ENCODE peak calls at places on chromosome 22, in eight cellular contexts. U, Y, F, D, T, X, J and Q are unnamed samples.

GRCh38 chr22:45502215-45503070 is at the start of gene FBLN1:
- DNase-seq in U (no peak), Y (peak), F (peak), D (peak), T (peak), X (no peak), J (peak), Q (peak)

GRCh38 chr22:16925407-16925966 is 82.5 kb downstream of the GAB4 start:
- DNase-seq in U (no peak), Y (no peak), F (no peak), D (no peak), T (no peak), X (no peak), J (no peak), Q (no peak)

GRCh38 chr22:50525991-50526848 is 822 bp upstream of the SCO2 start:
- DNase-seq in U (peak), Y (peak), F (peak), D (peak), T (peak), X (peak), J (peak), Q (peak)

GRCh38 chr22:38782402-38783094 is 11.4 kb downstream of the DNAL4 start:
- DNase-seq in U (no peak), Y (peak), F (no peak), D (no peak), T (peak), X (no peak), J (peak), Q (no peak)

GRCh38 chr22:39090426-39091064 is 6.5 kb upstream of the APOBEC3H start:
- DNase-seq in U (no peak), Y (no peak), F (no peak), D (no peak), T (peak), X (peak), J (no peak), Q (no peak)

GRCh38 chr22:24962835-24963234 is 10.3 kb downstream of the KIAA1671 start:
- DNase-seq in U (no peak), Y (no peak), F (no peak), D (no peak), T (no peak), X (no peak), J (no peak), Q (no peak)

GRCh38 chr22:35541254-35541748 is 670 bp downstream of the RASD2 start:
- DNase-seq in U (no peak), Y (no peak), F (no peak), D (peak), T (peak), X (no peak), J (no peak), Q (no peak)

GRCh38 chr22:34829485-34829884 is 236.5 kb upstream of the ISX start:
- DNase-seq in U (no peak), Y (no peak), F (no peak), D (no peak), T (no peak), X (no peak), J (no peak), Q (no peak)

GRCh38 chr22:35154937-35155387 is 89.0 kb downstream of the ISX start:
- DNase-seq in U (peak), Y (peak), F (peak), D (peak), T (peak), X (peak), J (peak), Q (peak)

GRCh38 chr22:33796494-33796893 is 123.8 kb downstream of the LARGE1 start:
- DNase-seq in U (no peak), Y (no peak), F (no peak), D (no peak), T (no peak), X (no peak), J (no peak), Q (no peak)

GRCh38 chr22:49997221-49997599 is 15.4 kb downstream of the IL17REL start:
- DNase-seq in U (no peak), Y (no peak), F (no peak), D (peak), T (peak), X (no peak), J (no peak), Q (peak)

GRCh38 chr22:49783036-49783746 is 44.5 kb downstream of the BRD1 start:
- DNase-seq in U (no peak), Y (no peak), F (no peak), D (no peak), T (no peak), X (no peak), J (no peak), Q (peak)

GRCh38 chr22:17872491-17872890 is 98.2 kb upstream of the BID start:
- DNase-seq in U (no peak), Y (no peak), F (no peak), D (no peak), T (no peak), X (no peak), J (peak), Q (no peak)

GRCh38 chr22:24938741-24939341 is 7.7 kb downstream of the LHFPL7 start:
- DNase-seq in U (peak), Y (peak), F (peak), D (peak), T (peak), X (peak), J (peak), Q (no peak)

GRCh38 chr22:28395920-28396447 is 283.7 kb downstream of the TTC28 start:
- DNase-seq in U (peak), Y (peak), F (no peak), D (no peak), T (peak), X (no peak), J (no peak), Q (no peak)

GRCh38 chr22:45064313-45065268 is 54.8 kb upstream of the PHF21B start:
- DNase-seq in U (peak), Y (peak), F (no peak), D (peak), T (peak), X (peak), J (peak), Q (no peak)

GRCh38 chr22:43297246-43298061 is 45.7 kb downstream of the SCUBE1 start:
- DNase-seq in U (no peak), Y (no peak), F (no peak), D (no peak), T (peak), X (no peak), J (no peak), Q (no peak)

GRCh38 chr22:38026130-38027111 is 30.8 kb upstream of the PICK1 start:
- DNase-seq in U (no peak), Y (no peak), F (no peak), D (no peak), T (peak), X (no peak), J (no peak), Q (no peak)

GRCh38 chr22:24501366-24502005 is 6.4 kb downstream of the UPB1 start:
- DNase-seq in U (no peak), Y (no peak), F (no peak), D (no peak), T (no peak), X (no peak), J (no peak), Q (peak)

GRCh38 chr22:28999510-29000224 is 62.0 kb downstream of the C22orf31 start:
- DNase-seq in U (no peak), Y (no peak), F (no peak), D (no peak), T (no peak), X (no peak), J (no peak), Q (no peak)

GRCh38 chr22:39146256-39147101 is 6.0 kb downstream of the CBX7 start:
- DNase-seq in U (no peak), Y (no peak), F (no peak), D (no peak), T (peak), X (no peak), J (no peak), Q (peak)

GRCh38 chr22:49300951-49301397 is 526.7 kb downstream of the BRD1 start:
- DNase-seq in U (no peak), Y (no peak), F (peak), D (no peak), T (no peak), X (no peak), J (no peak), Q (peak)

GRCh38 chr22:37062657-37063381 is 11.3 kb downstream of the KCTD17 start:
- DNase-seq in U (no peak), Y (no peak), F (no peak), D (no peak), T (no peak), X (no peak), J (no peak), Q (no peak)

GRCh38 chr22:43925433-43926348 is 2.1 kb downstream of the PNPLA3 start:
- DNase-seq in U (no peak), Y (peak), F (peak), D (no peak), T (peak), X (no peak), J (no peak), Q (no peak)

GRCh38 chr22:27885977-27886842 is 32.8 kb downstream of the PITPNB start:
- DNase-seq in U (peak), Y (peak), F (no peak), D (peak), T (peak), X (peak), J (peak), Q (no peak)

GRCh38 chr22:24090581-24090980 is 79.5 kb downstream of the CABIN1 start:
- DNase-seq in U (no peak), Y (no peak), F (no peak), D (no peak), T (no peak), X (no peak), J (no peak), Q (peak)

GRCh38 chr22:32804823-32805585 is 3.5 kb downstream of the TIMP3 start:
- DNase-seq in U (no peak), Y (no peak), F (no peak), D (no peak), T (no peak), X (no peak), J (no peak), Q (no peak)

GRCh38 chr22:17921871-17922821 is 102.2 kb downstream of the MICAL3 start:
- DNase-seq in U (no peak), Y (no peak), F (peak), D (no peak), T (peak), X (no peak), J (peak), Q (no peak)

GRCh38 chr22:42841444-42841843 is 15.6 kb downstream of the ARFGAP3 start:
- DNase-seq in U (no peak), Y (no peak), F (no peak), D (no peak), T (peak), X (no peak), J (no peak), Q (no peak)

GRCh38 chr22:44928064-44928463 is 81.7 kb downstream of the PHF21B start:
- DNase-seq in U (no peak), Y (no peak), F (no peak), D (no peak), T (peak), X (no peak), J (no peak), Q (peak)

GRCh38 chr22:49155039-49155808 is 672.4 kb downstream of the BRD1 start:
- DNase-seq in U (no peak), Y (no peak), F (no peak), D (no peak), T (peak), X (no peak), J (no peak), Q (no peak)

GRCh38 chr22:45033136-45033535 is 23.3 kb upstream of the PHF21B start:
- DNase-seq in U (no peak), Y (no peak), F (no peak), D (no peak), T (no peak), X (no peak), J (no peak), Q (no peak)

GRCh38 chr22:39306456-39307361 is 12.7 kb downstream of the RPL3 start:
- DNase-seq in U (no peak), Y (no peak), F (peak), D (peak), T (peak), X (peak), J (peak), Q (no peak)

GRCh38 chr22:44737414-44738346 is 14.7 kb upstream of the ARHGAP8 start:
- DNase-seq in U (no peak), Y (no peak), F (peak), D (no peak), T (peak), X (no peak), J (no peak), Q (no peak)

GRCh38 chr22:31630331-31631329 is 31.4 kb downstream of the PISD start:
- DNase-seq in U (no peak), Y (peak), F (peak), D (peak), T (peak), X (peak), J (peak), Q (no peak)
- TF ChIP-seq CTCF in U (no peak), Y (no peak), F (peak), D (no peak), T (no peak), X (no peak), J (peak), Q (peak)

GRCh38 chr22:30948930-30949342 is 19.6 kb downstream of the MORC2 start:
- DNase-seq in U (no peak), Y (no peak), F (no peak), D (no peak), T (no peak), X (no peak), J (no peak), Q (no peak)

GRCh38 chr22:30947163-30947820 is 21.3 kb downstream of the MORC2 start:
- DNase-seq in U (no peak), Y (no peak), F (no peak), D (no peak), T (no peak), X (no peak), J (no peak), Q (no peak)

GRCh38 chr22:30946354-30946753 is 22.2 kb downstream of the MORC2 start:
- DNase-seq in U (no peak), Y (no peak), F (no peak), D (no peak), T (no peak), X (no peak), J (no peak), Q (no peak)

GRCh38 chr22:30947821-30948454 is 20.6 kb downstream of the MORC2 start:
- DNase-seq in U (peak), Y (peak), F (no peak), D (no peak), T (no peak), X (no peak), J (peak), Q (no peak)

GRCh38 chr22:30949934-30950660 is 18.5 kb downstream of the MORC2 start:
- DNase-seq in U (no peak), Y (no peak), F (no peak), D (no peak), T (no peak), X (no peak), J (no peak), Q (no peak)
- TF ChIP-seq CTCF in U (peak), Y (no peak), F (no peak), D (no peak), T (no peak), X (no peak), J (no peak), Q (peak)

DNA sequence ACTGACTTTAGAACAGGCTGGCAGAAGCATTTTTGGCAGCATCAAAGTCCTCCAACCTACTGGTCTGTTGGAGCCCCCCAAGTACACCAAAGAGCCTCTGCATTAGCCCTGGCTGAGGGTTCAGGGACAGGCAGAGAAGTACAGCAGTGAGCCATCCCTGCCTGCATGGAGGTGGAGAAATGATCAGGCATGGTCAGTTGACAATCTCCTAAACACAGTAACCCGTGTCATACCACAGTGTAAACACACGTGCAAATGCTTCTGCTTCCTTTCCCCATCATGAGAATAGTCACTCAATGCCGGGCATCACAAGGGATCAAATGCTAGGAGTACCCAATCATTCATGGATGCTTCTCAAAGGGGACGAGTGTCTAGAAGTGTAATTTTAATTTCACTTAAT is 8.2 kb downstream of the SERPIND1 start:
- DNase-seq in U (no peak), Y (no peak), F (no peak), D (no peak), T (no peak), X (no peak), J (no peak), Q (no peak)
- TF ChIP-seq CTCF in U (no peak), Y (no peak), F (no peak), D (no peak), T (no peak), X (no peak), J (no peak), Q (no peak)

DNA sequence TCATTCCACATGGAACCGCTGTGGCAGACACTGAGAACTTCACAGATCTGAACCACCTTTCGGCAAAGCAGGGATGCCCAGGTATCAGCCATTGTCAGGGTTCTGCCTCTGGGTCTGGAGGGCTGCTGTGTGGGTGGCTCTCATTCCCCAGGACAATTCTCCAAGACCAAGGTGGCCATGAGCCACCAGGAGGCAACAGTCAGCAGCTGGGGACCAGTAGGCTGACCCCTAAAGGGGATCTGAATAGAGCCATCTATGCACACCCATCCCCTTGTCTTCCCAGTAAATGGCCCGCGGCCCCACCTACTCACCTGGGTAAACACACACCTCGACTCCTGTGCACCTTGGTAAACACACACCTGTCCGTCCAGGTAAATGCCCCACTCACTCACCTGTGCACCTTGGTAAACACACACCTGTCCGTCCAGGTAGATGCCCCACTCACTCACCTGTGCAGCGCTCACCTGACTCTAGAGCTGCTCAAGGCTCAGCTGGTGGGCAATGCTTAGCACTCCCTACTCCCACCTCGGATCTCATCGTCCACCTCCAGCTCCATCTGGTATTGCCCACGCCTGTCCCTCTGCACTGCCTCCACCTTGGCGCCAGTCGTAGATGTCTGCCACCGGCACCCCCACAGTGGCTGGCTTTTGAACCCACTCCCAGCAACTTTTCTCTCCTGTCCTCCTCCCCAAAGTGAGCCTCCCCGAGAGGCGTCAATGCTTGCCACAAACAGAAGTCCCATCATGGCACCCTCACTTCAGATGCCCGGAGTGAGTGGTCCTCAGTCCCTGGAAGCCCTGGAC is 10.2 kb downstream of the SLC25A1 start:
- DNase-seq in U (no peak), Y (no peak), F (peak), D (no peak), T (peak), X (no peak), J (no peak), Q (no peak)
- TF ChIP-seq CTCF in U (peak), Y (no peak), F (peak), D (no peak), T (no peak), X (no peak), J (peak), Q (no peak)

GRCh38 chr22:19105867-19106802 is 16.1 kb downstream of the DGCR2 start:
- DNase-seq in U (no peak), Y (no peak), F (peak), D (no peak), T (no peak), X (peak), J (peak), Q (peak)
- TF ChIP-seq CTCF in U (no peak), Y (no peak), F (peak), D (peak), T (peak), X (peak), J (peak), Q (no peak)

DNA sequence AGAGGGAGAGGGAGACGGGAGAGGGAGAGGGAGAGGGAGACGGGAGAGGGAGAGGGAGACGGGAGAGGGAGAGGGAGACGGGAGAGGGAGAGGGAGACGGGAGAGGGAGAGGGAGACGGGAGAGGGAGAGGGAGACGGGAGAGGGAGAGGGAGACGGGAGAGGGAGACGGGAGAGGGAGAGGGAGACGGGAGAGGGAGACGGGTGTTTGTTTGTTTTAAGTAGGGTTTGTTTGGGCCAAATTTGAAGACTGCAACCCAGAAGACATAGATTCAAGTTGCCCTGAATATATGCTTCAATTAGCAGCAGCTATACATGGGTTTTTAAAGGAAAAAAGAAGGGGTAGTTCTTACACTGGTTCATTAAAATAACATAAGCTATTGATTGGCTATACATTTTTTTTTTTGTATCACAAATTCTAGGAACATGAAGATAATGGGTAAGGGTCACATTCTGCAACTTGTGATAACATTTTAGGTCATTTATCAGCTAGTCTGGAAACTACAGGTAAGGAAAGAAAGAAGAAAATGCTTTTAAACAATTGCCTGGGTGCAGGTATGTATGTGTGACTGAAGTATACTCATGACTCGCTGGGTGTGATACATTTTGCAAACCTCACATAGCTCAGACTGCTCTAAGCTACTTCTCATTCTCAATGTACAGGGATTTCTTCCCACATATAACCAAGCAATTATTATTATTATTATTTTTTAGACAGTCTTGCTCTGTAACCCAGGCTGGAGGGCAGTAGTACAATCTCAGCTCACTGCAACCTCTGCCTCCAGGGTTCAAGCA is 67.3 kb downstream of the MCHR1 start:
- DNase-seq in U (no peak), Y (no peak), F (no peak), D (no peak), T (peak), X (no peak), J (no peak), Q (no peak)
- TF ChIP-seq CTCF in U (no peak), Y (no peak), F (no peak), D (no peak), T (no peak), X (no peak), J (no peak), Q (no peak)

DNA sequence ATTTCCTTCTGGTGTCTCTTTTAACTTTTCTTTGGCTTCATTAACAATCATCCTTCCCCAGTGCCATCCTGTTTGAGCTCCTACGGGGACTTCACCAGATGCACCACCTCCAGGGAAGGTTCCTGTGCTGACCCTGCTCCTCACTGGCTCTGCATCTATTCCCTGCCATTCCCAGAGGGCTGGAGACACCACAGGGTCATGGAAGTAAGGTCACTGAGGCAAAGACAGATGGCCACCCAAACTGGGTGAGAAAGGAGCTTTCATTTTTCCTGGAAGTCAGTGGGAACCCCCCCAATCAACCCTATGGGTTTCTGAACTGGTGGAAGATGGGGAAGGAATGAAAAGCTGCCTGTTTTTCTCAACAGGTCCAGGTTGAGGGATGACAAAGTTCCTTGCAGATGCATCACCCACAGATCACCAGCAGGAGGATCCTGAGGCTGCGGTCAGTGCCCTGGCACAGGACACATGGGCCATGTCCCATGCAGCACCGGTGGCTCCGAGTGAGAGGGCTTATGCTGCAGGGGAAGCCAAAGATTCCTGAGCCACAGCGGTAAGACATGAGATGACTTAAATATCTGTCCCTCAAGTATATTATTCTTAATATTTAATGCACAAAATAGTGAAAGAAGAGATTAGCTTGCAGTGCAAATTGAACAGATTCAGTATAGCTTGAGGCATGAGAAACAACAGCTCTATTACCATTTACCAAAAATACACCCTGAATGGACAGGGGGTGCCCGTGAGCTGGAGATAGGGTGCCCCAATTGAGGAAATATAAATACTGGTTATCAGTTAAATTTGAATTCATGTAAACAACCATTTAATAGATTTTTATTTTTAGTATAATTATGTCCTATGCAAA is 73.0 kb upstream of the VPREB1 start:
- DNase-seq in U (no peak), Y (peak), F (peak), D (peak), T (no peak), X (no peak), J (peak), Q (no peak)
- TF ChIP-seq CTCF in U (peak), Y (peak), F (peak), D (peak), T (peak), X (no peak), J (no peak), Q (peak)